ENCODE peak calls at places on chromosomes 5 and 9, in seven cellular contexts. O is GM13977; S is colonic mucosa; V is stimulated activated CD4-positive, alpha-beta T cell treated with anti-CD3 and anti-CD28 coated beads, Interleukin-1b, Interleukin-23, amount 100 ng/mL, for 24 hours; Q is stimulated activated naive B cell treated with anti-CD40 and anti-IgM and Interleukin-4, amounts not matched to agents 10 μg/mL and 1 μg/mL and 100 μg/mL, for 72 hours; C is cardiac fibroblast; Z is activated CD4-positive, alpha-beta T cell treated with anti-CD3 and anti-CD28 coated beads for 36 hours. H is an unnamed sample.

GRCh38 chr5:109823597-109823996 is 133.9 kb downstream of the MAN2A1 start:
- DNase-seq in O (no peak), S (no peak), V (no peak), Q (no peak), C (peak), Z (no peak), H (no peak)

GRCh38 chr5:138946241-138946623 is 71.1 kb upstream of the LRRTM2 start:
- DNase-seq in O (no peak), S (no peak), V (no peak), Q (no peak), C (no peak), Z (no peak), H (no peak)

GRCh38 chr9:113658565-113658935 is 195.0 kb downstream of the RGS3 start:
- DNase-seq in O (no peak), S (no peak), V (no peak), Q (no peak), C (no peak), Z (no peak), H (no peak)

GRCh38 chr9:35042081-35042604 is 30.3 kb downstream of the VCP start:
- DNase-seq in O (no peak), S (no peak), V (no peak), Q (no peak), C (peak), Z (no peak), H (no peak)

GRCh38 chr5:35415305-35415704 is 185.0 kb upstream of the PRLR start:
- DNase-seq in O (no peak), S (no peak), V (no peak), Q (no peak), C (no peak), Z (no peak), H (no peak)

GRCh38 chr9:12785251-12785880 is 10.5 kb downstream of the LURAP1L start:
- DNase-seq in O (no peak), S (peak), V (no peak), Q (no peak), C (peak), Z (no peak), H (peak)

GRCh38 chr9:114072181-114073140 is 5.6 kb downstream of the AMBP start:
- DNase-seq in O (no peak), S (peak), V (no peak), Q (no peak), C (peak), Z (no peak), H (peak)

GRCh38 chr5:72161951-72162350 is 54.7 kb downstream of the MAP1B start:
- DNase-seq in O (no peak), S (no peak), V (no peak), Q (no peak), C (no peak), Z (no peak), H (no peak)